ENCODE peak calls at places on chromosomes 7 and 10, in nine cellular contexts. Y, R, M, B, I, G, O, A and X are unnamed samples.

GRCh38 chr7:3092468-3092867 is 48.8 kb upstream of the CARD11 start:
- DNase-seq in Y (peak), R (no peak), M (no peak), B (peak), I (no peak), G (no peak), O (no peak), A (no peak), X (no peak)

GRCh38 chr10:110356628-110357245 is 52.0 kb upstream of the SMNDC1 start:
- DNase-seq in Y (peak), R (peak), M (peak), B (peak), I (no peak), G (peak), O (no peak), A (no peak), X (no peak)

GRCh38 chr7:138468244-138469123 is 8.4 kb downstream of the TRIM24 start:
- DNase-seq in Y (no peak), R (peak), M (no peak), B (no peak), I (no peak), G (no peak), O (no peak), A (peak), X (no peak)

GRCh38 chr10:46282460-46283216 is 4.2 kb upstream of the ANTXRL start:
- DNase-seq in Y (peak), R (peak), M (no peak), B (peak), I (peak), G (peak), O (no peak), A (peak), X (peak)

GRCh38 chr7:20331231-20331880 is 656 bp downstream of the ITGB8 start:
- DNase-seq in Y (no peak), R (peak), M (no peak), B (peak), I (peak), G (peak), O (no peak), A (peak), X (peak)

GRCh38 chr7:137135654-137136350 is 207.7 kb downstream of the PTN start:
- DNase-seq in Y (no peak), R (no peak), M (no peak), B (no peak), I (no peak), G (peak), O (no peak), A (no peak), X (no peak)

GRCh38 chr10:123750901-123751300 is 84.7 kb downstream of the GPR26 start:
- DNase-seq in Y (no peak), R (no peak), M (no peak), B (no peak), I (no peak), G (no peak), O (no peak), A (no peak), X (no peak)

GRCh38 chr10:68792115-68792514 is 35.2 kb upstream of the STOX1 start:
- DNase-seq in Y (no peak), R (peak), M (no peak), B (no peak), I (no peak), G (peak), O (no peak), A (no peak), X (peak)

GRCh38 chr10:68156373-68157185 is 47.3 kb downstream of the MYPN start:
- DNase-seq in Y (peak), R (peak), M (no peak), B (peak), I (peak), G (peak), O (no peak), A (peak), X (peak)

GRCh38 chr7:130891254-130892094 is 157.5 kb upstream of the KLF14 start:
- DNase-seq in Y (no peak), R (peak), M (no peak), B (peak), I (no peak), G (peak), O (peak), A (no peak), X (peak)

GRCh38 chr10:43137701-43137970 is 609 bp upstream of the CSGALNACT2 start:
- DNase-seq in Y (no peak), R (peak), M (no peak), B (peak), I (peak), G (peak), O (no peak), A (peak), X (peak)

GRCh38 chr10:123284022-123284421 is 129.8 kb downstream of the BUB3 start:
- DNase-seq in Y (no peak), R (no peak), M (no peak), B (no peak), I (no peak), G (no peak), O (no peak), A (no peak), X (no peak)

GRCh38 chr7:111829221-111829620 is 266.9 kb upstream of the IMMP2L start:
- DNase-seq in Y (no peak), R (no peak), M (no peak), B (no peak), I (no peak), G (no peak), O (no peak), A (no peak), X (no peak)

GRCh38 chr10:128111686-128112085 is 14.5 kb downstream of the MKI67 start:
- DNase-seq in Y (no peak), R (no peak), M (no peak), B (no peak), I (no peak), G (no peak), O (no peak), A (no peak), X (no peak)

GRCh38 chr10:97921581-97922377 is 72.1 kb downstream of the GOLGA7B start:
- DNase-seq in Y (no peak), R (no peak), M (no peak), B (no peak), I (no peak), G (no peak), O (no peak), A (no peak), X (no peak)

GRCh38 chr7:12389089-12389700 is 14.5 kb downstream of the VWDE start:
- DNase-seq in Y (peak), R (peak), M (peak), B (peak), I (peak), G (peak), O (peak), A (no peak), X (peak)

GRCh38 chr10:16816142-16816541 is 1.1 kb downstream of the RSU1 start:
- DNase-seq in Y (no peak), R (no peak), M (no peak), B (no peak), I (no peak), G (peak), O (no peak), A (no peak), X (no peak)

GRCh38 chr7:2028733-2029132 is 204.0 kb downstream of the MAD1L1 start:
- DNase-seq in Y (no peak), R (no peak), M (no peak), B (no peak), I (no peak), G (no peak), O (no peak), A (no peak), X (no peak)

GRCh38 chr7:74474271-74474865 is 20.7 kb downstream of the GTF2IRD1 start:
- DNase-seq in Y (no peak), R (no peak), M (no peak), B (peak), I (no peak), G (no peak), O (no peak), A (no peak), X (no peak)

GRCh38 chr7:131329176-131329570 is 1.5 kb downstream of the MKLN1 start:
- DNase-seq in Y (no peak), R (peak), M (no peak), B (no peak), I (no peak), G (peak), O (no peak), A (no peak), X (peak)

GRCh38 chr7:100444311-100445278 is 8.3 kb upstream of the PPP1R35 start:
- DNase-seq in Y (no peak), R (peak), M (no peak), B (peak), I (peak), G (peak), O (no peak), A (peak), X (peak)

GRCh38 chr7:9958461-9958860 is 1015.2 kb upstream of the PHF14 start:
- DNase-seq in Y (no peak), R (no peak), M (no peak), B (no peak), I (no peak), G (no peak), O (no peak), A (no peak), X (no peak)

GRCh38 chr7:114070246-114070645 is 151.4 kb upstream of the PPP1R3A start:
- DNase-seq in Y (no peak), R (peak), M (no peak), B (no peak), I (no peak), G (no peak), O (no peak), A (no peak), X (no peak)

GRCh38 chr7:134854816-134855215 is 75.4 kb downstream of the CALD1 start:
- DNase-seq in Y (no peak), R (peak), M (no peak), B (no peak), I (no peak), G (no peak), O (no peak), A (no peak), X (peak)

GRCh38 chr7:74002474-74003017 is 25.4 kb upstream of the ELN start:
- DNase-seq in Y (no peak), R (peak), M (peak), B (peak), I (no peak), G (peak), O (peak), A (no peak), X (peak)

GRCh38 chr7:1200045-1200444 is 32.6 kb upstream of the UNCX start:
- DNase-seq in Y (no peak), R (peak), M (no peak), B (peak), I (peak), G (no peak), O (no peak), A (no peak), X (no peak)

GRCh38 chr7:2193120-2193519 is 39.6 kb downstream of the MAD1L1 start:
- DNase-seq in Y (no peak), R (no peak), M (no peak), B (no peak), I (no peak), G (no peak), O (no peak), A (no peak), X (no peak)

GRCh38 chr7:100604976-100605911 is 3.1 kb downstream of the PCOLCE start:
- DNase-seq in Y (peak), R (no peak), M (no peak), B (no peak), I (peak), G (peak), O (no peak), A (no peak), X (no peak)

GRCh38 chr7:150413640-150414081 is 34.5 kb downstream of the ZNF775 start:
- DNase-seq in Y (no peak), R (no peak), M (no peak), B (no peak), I (no peak), G (peak), O (no peak), A (no peak), X (no peak)
- H3K4me3 ChIP-seq in Y (no peak), R (no peak), M (no peak), B (no peak), I (no peak), G (no peak), O (no peak), A (no peak), X (no peak)

DNA sequence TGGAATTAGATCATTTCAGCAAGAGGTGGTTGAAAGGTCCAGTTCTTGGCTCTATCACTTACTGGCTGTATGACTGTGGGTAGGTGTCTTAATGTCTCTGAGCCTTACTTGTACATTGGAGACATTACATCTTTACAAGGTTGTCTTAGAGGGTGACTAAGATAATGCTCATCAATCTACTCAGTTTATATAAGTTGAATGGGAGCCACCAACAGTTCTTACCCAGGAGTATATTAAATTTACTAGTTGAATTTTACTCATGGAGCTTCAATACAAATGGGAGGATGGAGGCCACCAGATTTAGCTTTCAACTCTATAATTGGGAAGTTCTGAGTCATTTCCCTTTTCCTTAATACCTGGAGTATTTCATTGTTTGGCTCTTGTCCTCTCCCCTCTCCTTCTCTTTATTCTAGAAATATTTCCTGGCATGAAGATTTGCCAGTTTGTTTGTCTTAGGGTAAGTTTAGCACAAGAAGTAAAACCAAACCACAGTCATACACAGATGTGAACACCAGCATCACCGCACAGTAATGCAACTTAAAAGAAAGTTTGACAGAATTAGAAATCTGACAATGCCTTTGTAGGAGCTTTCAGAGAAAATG is 222.8 kb downstream of the LRMDA start:
- DNase-seq in Y (no peak), R (peak), M (no peak), B (no peak), I (no peak), G (no peak), O (no peak), A (no peak), X (peak)
- H3K4me3 ChIP-seq in Y (no peak), R (no peak), M (no peak), B (no peak), I (no peak), G (peak), O (no peak), A (no peak), X (no peak)

DNA sequence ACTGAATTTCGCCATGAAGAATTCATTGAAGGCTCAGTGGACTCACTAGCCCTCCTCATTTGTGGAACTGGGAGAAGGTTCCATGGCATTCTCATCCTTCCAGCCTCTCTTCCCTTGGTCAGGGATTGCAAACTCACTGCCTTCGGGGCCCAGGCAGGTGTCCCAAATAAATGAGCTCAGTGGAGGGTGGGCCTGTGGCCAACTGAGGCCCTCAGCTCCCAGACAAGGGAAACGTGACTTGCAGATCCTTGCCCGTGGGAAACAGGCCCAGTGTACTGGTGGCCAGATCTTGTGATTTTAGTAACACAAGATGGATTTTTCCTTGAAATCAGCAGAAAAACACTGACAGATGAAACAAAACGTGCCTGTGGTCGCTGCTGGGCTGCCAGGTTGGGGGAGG is 168.7 kb upstream of the CTBP2 start:
- DNase-seq in Y (no peak), R (no peak), M (no peak), B (no peak), I (no peak), G (no peak), O (no peak), A (no peak), X (no peak)
- H3K4me3 ChIP-seq in Y (no peak), R (no peak), M (no peak), B (no peak), I (no peak), G (no peak), O (no peak), A (no peak), X (no peak)

GRCh38 chr7:17307558-17307957 is 9.1 kb downstream of the AHR start:
- DNase-seq in Y (no peak), R (no peak), M (no peak), B (no peak), I (no peak), G (peak), O (no peak), A (no peak), X (no peak)
- H3K4me3 ChIP-seq in Y (no peak), R (no peak), M (no peak), B (no peak), I (no peak), G (peak), O (peak), A (no peak), X (no peak)

DNA sequence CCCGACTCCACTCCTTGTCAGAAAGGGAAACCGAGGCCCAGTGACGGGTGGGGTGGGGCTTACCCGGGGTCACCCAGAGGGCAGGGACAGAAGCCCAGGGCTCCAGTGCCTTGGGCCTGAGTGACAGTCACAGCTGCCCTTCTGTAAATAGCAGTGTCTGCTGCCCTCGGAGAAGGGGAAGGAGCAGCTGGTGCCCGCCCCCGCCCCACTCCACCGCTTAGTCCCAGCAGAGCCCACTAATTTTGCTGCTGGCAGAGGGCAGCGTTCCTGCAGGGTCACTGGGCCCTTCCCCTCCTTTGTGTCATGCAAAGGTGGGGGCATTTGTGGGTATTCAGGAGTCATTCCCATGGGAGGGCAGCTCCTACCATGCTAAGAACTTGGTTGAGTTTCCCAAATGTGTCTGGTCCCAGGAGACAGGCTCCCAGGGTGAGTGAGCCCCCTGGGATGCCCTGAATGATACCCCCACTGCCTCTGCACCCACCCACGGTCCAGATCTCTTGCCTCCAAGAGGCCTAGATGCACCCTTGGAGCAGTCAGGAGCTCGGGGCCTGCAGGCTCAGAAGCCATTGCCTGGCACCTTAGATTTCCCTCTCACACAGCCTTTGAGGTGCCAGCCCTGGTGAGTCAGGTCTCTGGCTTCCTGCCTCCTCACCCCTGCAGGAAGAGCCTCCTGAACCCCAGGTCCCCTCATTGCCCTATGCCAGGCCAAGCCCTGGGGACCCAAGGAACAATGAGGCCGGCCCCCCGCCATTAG is 17.2 kb downstream of the SH2B2 start:
- DNase-seq in Y (no peak), R (no peak), M (no peak), B (no peak), I (no peak), G (no peak), O (no peak), A (no peak), X (no peak)
- H3K4me3 ChIP-seq in Y (no peak), R (no peak), M (no peak), B (no peak), I (no peak), G (no peak), O (no peak), A (no peak), X (no peak)

GRCh38 chr7:35280854-35281253 is 27.0 kb upstream of the TBX20 start:
- DNase-seq in Y (no peak), R (no peak), M (no peak), B (no peak), I (no peak), G (no peak), O (no peak), A (no peak), X (no peak)
- H3K4me3 ChIP-seq in Y (no peak), R (no peak), M (no peak), B (no peak), I (no peak), G (no peak), O (no peak), A (no peak), X (no peak)

GRCh38 chr7:50359995-50360925 is 55.7 kb downstream of the IKZF1 start:
- DNase-seq in Y (peak), R (peak), M (no peak), B (no peak), I (peak), G (peak), O (no peak), A (no peak), X (no peak)
- H3K4me3 ChIP-seq in Y (peak), R (no peak), M (no peak), B (no peak), I (no peak), G (peak), O (no peak), A (no peak), X (no peak)

GRCh38 chr7:50308301-50309129 is 4.0 kb downstream of the IKZF1 start:
- DNase-seq in Y (no peak), R (no peak), M (no peak), B (no peak), I (no peak), G (no peak), O (no peak), A (no peak), X (no peak)
- H3K4me3 ChIP-seq in Y (peak), R (no peak), M (no peak), B (no peak), I (no peak), G (no peak), O (no peak), A (no peak), X (no peak)

DNA sequence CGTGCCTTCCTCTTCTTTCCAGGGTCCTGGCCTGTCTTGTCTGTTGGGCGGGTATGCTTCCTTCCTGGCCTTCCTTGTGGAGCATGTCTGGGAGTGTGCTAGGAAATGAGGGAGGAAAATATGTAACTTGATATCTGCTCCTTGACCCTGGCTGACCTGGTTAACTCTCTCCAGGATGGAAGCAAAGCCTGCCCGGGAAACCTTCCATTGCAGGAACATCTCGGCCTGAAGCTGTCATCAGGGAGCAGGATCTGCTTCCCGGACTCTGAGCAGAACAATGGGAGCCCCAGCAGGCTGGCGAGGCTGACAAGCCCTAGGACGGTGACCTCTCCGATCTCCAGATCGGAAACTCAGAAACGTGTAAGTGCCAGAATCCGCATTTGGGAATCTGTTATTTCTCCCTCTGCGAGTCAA is 340.3 kb downstream of the FRMD4A start:
- DNase-seq in Y (no peak), R (peak), M (no peak), B (no peak), I (no peak), G (peak), O (no peak), A (no peak), X (peak)
- H3K4me3 ChIP-seq in Y (no peak), R (no peak), M (no peak), B (no peak), I (no peak), G (peak), O (no peak), A (no peak), X (no peak)

DNA sequence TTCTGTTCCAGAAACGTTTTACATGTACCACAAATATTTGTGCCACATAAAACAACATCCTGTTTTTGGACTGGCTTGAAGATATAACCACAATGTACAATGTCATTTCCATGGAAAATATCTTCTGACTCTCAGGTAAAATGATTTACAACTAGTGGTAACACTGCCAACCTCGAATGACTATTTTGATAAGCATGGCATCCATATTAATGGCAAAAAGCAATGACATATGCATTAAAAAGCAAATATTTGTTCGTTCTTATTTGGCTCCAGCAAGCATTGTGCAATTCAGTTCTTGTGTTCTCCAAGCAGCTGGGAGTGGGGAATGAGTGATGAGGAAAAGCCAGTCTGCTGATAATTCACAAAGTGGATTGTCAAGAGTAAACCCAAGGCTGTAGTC is 289.0 kb downstream of the PLXDC2 start:
- DNase-seq in Y (no peak), R (peak), M (no peak), B (no peak), I (no peak), G (peak), O (no peak), A (no peak), X (no peak)
- H3K4me3 ChIP-seq in Y (no peak), R (no peak), M (no peak), B (no peak), I (no peak), G (no peak), O (no peak), A (no peak), X (no peak)